ENCODE peak calls at places on chromosome 3, in four cellular contexts. U is WTC11, X is K562, S is HepG2. M is an unnamed sample.

GRCh38 chr3:55481067-55481917 is 5.8 kb downstream of the WNT5A start:
- DNase-seq in S (no peak), U (peak; percentile 34), X (no peak), M (no peak)

GRCh38 chr3:65551945-65552344 is 486.8 kb downstream of the MAGI1 start:
- DNase-seq in U (no peak), X (no peak), S (no peak), M (no peak)

GRCh38 chr3:49199244-49199899 is 28.0 kb downstream of the KLHDC8B start:
- DNase-seq in X (no peak), U (peak; percentile 74), S (no peak), M (no peak)

GRCh38 chr3:179681492-179682263 is 28.8 kb downstream of the USP13 start:
- DNase-seq in S (no peak), X (no peak), U (no peak), M (no peak)

GRCh38 chr3:47496892-47497291 is 16.6 kb downstream of the ELP6 start:
- DNase-seq in S (no peak), X (no peak), U (no peak), M (no peak)

GRCh38 chr3:172848910-172849309 is 98.4 kb downstream of the ECT2 start:
- DNase-seq in U (no peak), S (no peak), X (no peak), M (no peak)

GRCh38 chr3:65583203-65583602 is 455.5 kb downstream of the MAGI1 start:
- DNase-seq in U (no peak), X (no peak), S (no peak), M (no peak)

GRCh38 chr3:138329984-138330293 is 288 bp upstream of the NME9 start:
- DNase-seq in X (no peak), U (no peak), S (no peak), M (no peak)

GRCh38 chr3:181757694-181758306 is 46.1 kb downstream of the SOX2 start:
- DNase-seq in U (no peak), X (no peak), S (no peak), M (no peak)

GRCh38 chr3:105907790-105908189 is 39.0 kb upstream of the CBLB start:
- DNase-seq in X (no peak), S (no peak), U (no peak), M (peak; percentile 25)

GRCh38 chr3:128328546-128329458 is 137.9 kb downstream of the DNAJB8 start:
- DNase-seq in S (no peak), X (no peak), U (no peak), M (no peak)

GRCh38 chr3:166291510-166291909 is 454.3 kb upstream of the BCHE start:
- DNase-seq in X (no peak), U (peak; percentile 43), S (no peak), M (no peak)

GRCh38 chr3:152323834-152324233 is 55.1 kb downstream of the MBNL1 start:
- DNase-seq in U (no peak), S (no peak), X (no peak), M (peak; percentile 62)

GRCh38 chr3:113117511-113118302 is 93.7 kb upstream of the BOC start:
- DNase-seq in S (no peak), X (no peak), U (no peak), M (no peak)

GRCh38 chr3:45987368-45988099 is 8.1 kb downstream of the FYCO1 start:
- DNase-seq in U (no peak), X (no peak), S (peak; percentile 16), M (no peak)

GRCh38 chr3:29452923-29453277 is 172.0 kb downstream of the RBMS3 start:
- DNase-seq in U (no peak), S (no peak), X (no peak), M (no peak)

GRCh38 chr3:13539671-13540070 is 9.3 kb upstream of the FBLN2 start:
- DNase-seq in X (peak; percentile 50), U (no peak), S (no peak), M (no peak)

GRCh38 chr3:8575364-8576104 is 69.1 kb downstream of the SSUH2 start:
- DNase-seq in X (no peak), S (no peak), U (no peak), M (no peak)

GRCh38 chr3:11907667-11908660 is 61.3 kb upstream of the TAMM41 start:
- DNase-seq in S (no peak), U (no peak), X (no peak), M (no peak)

DNA sequence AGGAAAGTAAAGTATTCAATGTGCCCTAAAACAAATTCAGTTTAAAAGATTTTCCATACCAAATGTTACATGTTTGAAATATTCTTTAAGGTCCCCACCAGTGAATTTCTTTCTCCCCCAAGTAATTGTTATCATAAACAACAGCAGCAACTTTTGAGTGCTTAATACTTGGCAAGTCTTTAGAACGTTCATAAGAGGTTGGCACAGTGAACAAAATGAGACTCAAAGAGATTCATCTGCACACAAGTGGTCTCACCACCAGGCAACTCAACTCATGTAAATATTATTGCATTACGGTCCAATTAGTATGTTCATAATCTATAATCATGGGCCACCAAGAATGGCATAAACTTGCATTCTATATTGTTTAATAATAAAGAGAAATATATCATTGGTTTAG is 98.7 kb downstream of the TBL1XR1 start:
- DNase-seq in X (no peak), S (no peak), U (no peak), M (no peak)
- TF ChIP-seq NR2C2 in X (no peak), S (no peak), U (no peak), M (no peak)

GRCh38 chr3:142998439-142998838 is 2.9 kb upstream of the U2SURP start:
- DNase-seq in X (no peak), U (no peak), S (no peak), M (no peak)
- TF ChIP-seq NR2C2 in X (no peak), U (no peak), S (no peak), M (no peak)

GRCh38 chr3:54008099-54008498 is 114.3 kb upstream of the CACNA2D3 start:
- DNase-seq in U (no peak), X (no peak), S (no peak), M (no peak)

GRCh38 chr3:54014067-54014466 is 108.3 kb upstream of the CACNA2D3 start:
- DNase-seq in U (no peak), X (no peak), S (no peak), M (no peak)

GRCh38 chr3:54003136-54003535 is 111.5 kb upstream of the SELENOK start:
- DNase-seq in X (no peak), S (no peak), U (no peak), M (no peak)

GRCh38 chr3:54004351-54004750 is 112.7 kb upstream of the SELENOK start:
- DNase-seq in S (no peak), X (no peak), U (no peak), M (no peak)

DNA sequence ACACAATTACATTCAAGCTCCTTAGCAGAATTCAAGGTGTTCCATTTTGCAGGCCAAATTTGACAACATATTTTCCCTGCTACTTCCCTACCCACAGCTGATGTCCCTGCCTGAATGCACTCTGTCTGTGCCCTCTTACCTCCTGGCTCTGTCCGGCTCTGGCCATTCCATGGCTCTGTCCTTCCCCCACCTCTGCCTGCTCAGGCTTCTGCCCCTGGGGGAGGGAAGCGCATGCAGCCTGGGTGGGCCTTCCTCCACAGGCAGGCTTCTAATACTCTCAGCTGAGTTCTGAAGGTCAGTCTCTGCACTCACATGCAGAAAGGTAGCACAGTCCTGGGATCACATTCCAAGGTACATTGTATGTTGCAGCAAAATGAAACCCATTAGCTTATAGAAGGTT is 113.6 kb upstream of the CACNA2D3 start:
- DNase-seq in U (no peak), S (no peak), X (no peak), M (no peak)
- TF ChIP-seq NR2C2 in U (no peak), S (no peak), X (no peak), M (no peak)

GRCh38 chr3:44870375-44871061 is 3.9 kb upstream of the TGM4 start:
- DNase-seq in S (peak; percentile 44), X (no peak), U (no peak), M (no peak)

GRCh38 chr3:44880284-44880683 is 5.9 kb downstream of the TGM4 start:
- DNase-seq in X (no peak), U (no peak), S (no peak), M (no peak)

GRCh38 chr3:44874308-44874707 is at the start of gene TGM4:
- DNase-seq in S (no peak), U (no peak), X (no peak), M (no peak)

GRCh38 chr3:44877333-44877732 is 2.9 kb downstream of the TGM4 start:
- DNase-seq in X (no peak), S (no peak), U (no peak), M (no peak)

DNA sequence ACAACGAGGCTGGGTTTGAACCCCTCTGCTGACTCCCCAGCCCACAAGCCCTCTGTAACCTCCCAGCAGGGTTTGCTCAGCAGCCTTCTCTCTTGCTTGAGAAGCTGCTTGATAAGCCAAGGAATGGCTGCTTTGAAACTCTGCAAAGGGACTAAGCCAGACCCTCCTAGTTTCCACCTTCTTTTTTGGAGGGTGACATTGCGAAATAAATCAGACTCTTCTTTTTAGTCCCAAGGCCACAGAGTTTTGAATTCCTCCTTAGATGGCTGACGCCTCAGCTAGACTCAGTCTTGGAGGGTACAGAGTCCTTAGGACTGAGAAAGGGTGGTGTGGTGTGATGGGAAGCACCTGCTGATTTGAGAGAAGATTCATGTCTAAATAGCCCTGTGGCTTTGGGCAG is 1.2 kb downstream of the TGM4 start:
- DNase-seq in X (no peak), S (no peak), U (no peak), M (no peak)
- TF ChIP-seq NR2C2 in X (no peak), S (no peak), U (no peak), M (no peak)

GRCh38 chr3:187292631-187293513 is 1.3 kb upstream of the MASP1 start:
- DNase-seq in U (no peak), S (no peak), X (no peak), M (no peak)

GRCh38 chr3:187292186-187292585 is 649 bp upstream of the MASP1 start:
- DNase-seq in S (no peak), X (no peak), U (no peak), M (no peak)

GRCh38 chr3:187291001-187291511 is 481 bp downstream of the MASP1 start:
- DNase-seq in U (no peak), X (no peak), S (no peak), M (no peak)

GRCh38 chr3:187290561-187290960 is 976 bp downstream of the MASP1 start:
- DNase-seq in S (no peak), U (no peak), X (no peak), M (no peak)

DNA sequence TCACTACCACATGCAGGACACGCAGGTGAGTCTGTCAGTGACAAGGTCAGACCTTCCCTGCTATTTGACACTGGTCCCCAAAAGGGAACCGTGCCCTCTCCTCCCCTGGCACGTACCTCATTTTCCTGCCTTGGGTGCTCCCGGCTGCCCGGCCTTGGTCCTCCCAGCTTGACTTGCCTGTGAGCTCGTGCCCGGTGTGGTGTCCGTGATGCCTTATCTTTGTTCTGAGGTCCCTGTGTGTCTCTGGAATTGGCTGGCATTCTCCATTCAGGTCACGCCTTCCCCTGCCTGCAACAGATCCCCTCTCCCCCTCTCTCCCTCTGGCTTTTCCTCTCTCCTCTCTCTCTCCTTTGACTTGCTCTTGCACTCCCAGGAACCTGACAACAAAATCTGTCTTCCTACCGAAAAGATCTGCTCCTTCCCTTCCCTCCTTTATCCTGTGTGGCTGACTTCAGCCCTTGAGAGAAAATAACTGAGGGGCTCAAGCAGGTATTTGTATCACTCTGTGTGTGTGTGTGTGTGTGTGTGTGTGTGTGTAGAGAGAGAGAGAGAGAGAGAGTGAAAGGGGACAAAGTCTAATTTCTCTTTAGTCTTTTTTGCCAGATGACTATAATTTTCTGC is at the start of gene MASP1:
- DNase-seq in S (peak; percentile 12), X (no peak), U (peak; percentile 31), M (no peak)
- TF ChIP-seq NR2C2 in S (no peak), X (no peak), U (no peak), M (no peak)

DNA sequence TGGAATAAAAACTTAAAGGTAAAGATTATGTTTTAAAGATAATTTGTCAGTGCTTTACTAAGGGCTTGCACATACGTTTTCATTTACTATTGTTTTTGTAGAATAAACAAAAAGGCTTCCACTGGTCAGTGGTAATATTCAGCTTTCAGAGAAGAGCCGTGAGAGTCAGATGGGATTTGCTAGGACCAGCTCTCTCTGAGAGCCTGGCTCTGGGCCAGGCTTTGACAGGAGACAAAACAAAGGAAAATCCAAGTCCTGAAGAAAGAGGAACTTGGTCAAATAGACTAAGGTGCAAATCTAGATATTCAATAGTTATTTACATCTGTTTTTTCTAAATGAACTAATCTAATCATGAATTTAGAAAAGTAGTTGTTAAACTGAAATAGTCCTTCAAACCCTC is 54.9 kb upstream of the FILIP1L start:
- DNase-seq in X (no peak), S (no peak), U (no peak), M (no peak)
- TF ChIP-seq NR2C2 in X (no peak), S (no peak), U (no peak), M (no peak)